ENCODE peak calls at places on chromosomes 6 and 20, in eight cellular contexts. F is heart right ventricle; W is AG09309; P is NCI-H774; V is mucosa of descending colon; G is GM03348; Y is activated naive CD4-positive, alpha-beta T cell treated with Interleukin-2 at 50 U/mL for 16 hours; S is substantia nigra. E is an unnamed sample.
A peak's percentile ranks its signal among the peaks of the same experiment; 100 is the strongest.

GRCh38 chr6:168439791-168440491 is 1.0 kb upstream of the SMOC2 start:
- DNase-seq in W (no peak), S (no peak), F (no peak), P (no peak), G (no peak), V (no peak), Y (no peak), E (no peak)

GRCh38 chr6:127776320-127776719 is 124.5 kb downstream of the THEMIS start:
- DNase-seq in G (no peak), V (no peak), Y (no peak), S (no peak), W (no peak), F (no peak), P (no peak), E (no peak)

GRCh38 chr6:116924245-116924644 is 47.2 kb downstream of the RFX6 start:
- DNase-seq in P (no peak), Y (no peak), W (no peak), V (no peak), S (no peak), G (no peak), F (no peak), E (no peak)

GRCh38 chr20:35773154-35773751 is 1.4 kb downstream of the PHF20 start:
- DNase-seq in F (peak; percentile 29), W (no peak), S (no peak), P (no peak), G (no peak), V (no peak), Y (peak; percentile 36), E (no peak)

GRCh38 chr6:14709066-14709670 is 536.7 kb upstream of the JARID2 start:
- DNase-seq in P (no peak), F (no peak), V (no peak), Y (no peak), W (no peak), S (no peak), G (no peak), E (no peak)

GRCh38 chr6:37822851-37823682 is 3.5 kb downstream of the ZFAND3 start:
- DNase-seq in V (peak; percentile 60), S (no peak), P (no peak), F (no peak), Y (peak; percentile 37), W (no peak), G (peak; percentile 16), E (no peak)

GRCh38 chr6:144285798-144286502 is 815 bp downstream of the UTRN start:
- DNase-seq in W (no peak), F (peak; percentile 74), G (peak; percentile 80), Y (peak; percentile 42), V (peak; percentile 84), S (peak; percentile 28), P (peak; percentile 30), E (peak; percentile 92)

GRCh38 chr6:15077006-15077405 is 168.9 kb upstream of the JARID2 start:
- DNase-seq in V (no peak), G (no peak), F (no peak), W (no peak), S (no peak), Y (no peak), P (no peak), E (no peak)

GRCh38 chr6:168301648-168302398 is 17.8 kb downstream of the DACT2 start:
- DNase-seq in S (no peak), W (no peak), V (peak; percentile 55), F (no peak), P (peak; percentile 85), G (no peak), Y (no peak), E (peak; percentile 74)

GRCh38 chr6:100462990-100463684 is 1.6 kb downstream of the SIM1 start:
- DNase-seq in P (peak; percentile 81), S (no peak), Y (no peak), G (no peak), V (no peak), F (no peak), W (no peak), E (no peak)

GRCh38 chr20:48823960-48824497 is 3.8 kb downstream of the PREX1 start:
- DNase-seq in P (no peak), S (no peak), V (no peak), G (peak; percentile 69), Y (peak; percentile 77), F (no peak), W (peak; percentile 60), E (no peak)

GRCh38 chr6:17091122-17091521 is 10.7 kb upstream of the STMND1 start:
- DNase-seq in F (no peak), P (no peak), Y (no peak), S (no peak), G (peak; percentile 36), V (no peak), W (no peak), E (no peak)

GRCh38 chr20:52312131-52312729 is 120.7 kb upstream of the ZFP64 start:
- DNase-seq in S (no peak), F (peak; percentile 40), Y (peak; percentile 43), W (peak; percentile 14), P (peak; percentile 36), G (peak; percentile 79), V (no peak), E (no peak)

GRCh38 chr6:159865226-159865920 is 25.4 kb upstream of the MAS1 start:
- DNase-seq in G (no peak), W (no peak), P (no peak), V (no peak), S (no peak), F (no peak), Y (no peak), E (no peak)

GRCh38 chr6:43517503-43518357 is 841 bp downstream of the POLR1C start:
- DNase-seq in V (no peak), P (no peak), G (no peak), W (no peak), Y (no peak), F (no peak), S (no peak), E (no peak)

GRCh38 chr6:498795-499231 is 107.3 kb downstream of the IRF4 start:
- DNase-seq in P (no peak), G (no peak), V (no peak), F (no peak), S (no peak), W (no peak), Y (peak; percentile 60), E (no peak)

GRCh38 chr20:50577175-50578018 is 67.2 kb downstream of the PTPN1 start:
- DNase-seq in Y (no peak), F (peak; percentile 78), S (no peak), W (no peak), G (no peak), P (no peak), V (peak; percentile 79), E (peak; percentile 87)

GRCh38 chr6:35810831-35811698 is 5.9 kb downstream of the LHFPL5 start:
- DNase-seq in F (no peak), V (no peak), W (peak; percentile 3), Y (no peak), P (peak; percentile 31), S (no peak), G (no peak), E (no peak)

GRCh38 chr6:138538390-138539031 is 39.2 kb upstream of the NHSL1 start:
- DNase-seq in G (no peak), P (no peak), V (no peak), S (no peak), F (peak; percentile 44), Y (no peak), W (no peak), E (peak; percentile 36)

GRCh38 chr20:58715709-58716475 is 23.3 kb downstream of the NPEPL1 start:
- DNase-seq in P (no peak), S (no peak), W (no peak), V (peak; percentile 33), G (peak; percentile 11), Y (no peak), F (no peak), E (peak; percentile 40)